ENCODE peak calls at places on chromosomes 4 and X, in ten cellular contexts. S, E, B, O, T, U, G, V, I and J are unnamed samples.

GRCh38 chr4:133799916-133800315 is 401.7 kb downstream of the PABPC4L start:
- DNase-seq in T (no peak), U (no peak), G (no peak), E (peak; percentile 68), O (no peak), V (no peak), S (no peak), I (no peak), B (no peak), J (no peak)

GRCh38 chr4:125541836-125542235 is 227.1 kb downstream of the FAT4 start:
- DNase-seq in B (no peak), V (no peak), T (no peak), S (no peak), I (no peak), U (no peak), E (no peak), G (no peak), O (no peak), J (no peak)

GRCh38 chr4:114078636-114079035 is 99.2 kb upstream of the ARSJ start:
- DNase-seq in E (peak; percentile 26), U (no peak), T (no peak), S (no peak), I (no peak), V (peak; percentile 83), B (no peak), G (no peak), O (no peak), J (no peak)

GRCh38 chr4:105767579-105767978 is 59.0 kb downstream of the GSTCD start:
- DNase-seq in B (no peak), I (no peak), T (no peak), V (no peak), E (no peak), G (no peak), S (no peak), O (no peak), U (no peak), J (no peak)

GRCh38 chrX:15016051-15016450 is 142.8 kb downstream of the MOSPD2 start:
- DNase-seq in S (no peak), V (no peak), B (no peak), I (no peak), O (no peak), U (no peak), G (no peak), T (no peak), E (no peak), J (no peak)

GRCh38 chr4:189124149-189124758 is 816.4 kb upstream of the FRG1 start:
- DNase-seq in V (peak; percentile 25), G (no peak), E (peak; percentile 33), O (no peak), S (no peak), I (peak; percentile 58), T (no peak), B (peak; percentile 1), U (no peak), J (no peak)

GRCh38 chr4:108830509-108831244 is 67.8 kb upstream of the ETNPPL start:
- DNase-seq in T (no peak), U (no peak), O (no peak), E (peak; percentile 58), B (peak; percentile 83), S (peak; percentile 82), G (no peak), I (no peak), V (no peak), J (no peak)

GRCh38 chrX:17082831-17083230 is 136.4 kb downstream of the REPS2 start:
- DNase-seq in S (peak; percentile 32), O (no peak), T (peak; percentile 32), B (peak; percentile 76), E (no peak), U (no peak), V (peak; percentile 4), I (no peak), G (no peak), J (no peak)

GRCh38 chr4:86014599-86014998 is 345.3 kb downstream of the MAPK10 start:
- DNase-seq in G (no peak), T (no peak), O (no peak), S (no peak), B (peak; percentile 14), U (no peak), E (peak; percentile 20), I (no peak), V (no peak), J (no peak)

GRCh38 chrX:151396042-151396826 is 772 bp upstream of the VMA21 start:
- DNase-seq in G (peak; percentile 25), I (peak; percentile 31), T (peak; percentile 47), B (peak; percentile 68), V (peak; percentile 74), U (peak; percentile 49), O (peak; percentile 12), S (peak; percentile 58), E (no peak), J (no peak)